ENCODE peak calls at places on chromosome 18, in seven cellular contexts. One of them, this sample, is unnamed. For H3K36me3, the result is how much of the 10 kb centered on the place peaks cover.

GRCh38 chr18:68742206-68742605 is 27.3 kb upstream of the TMX3 start:
- DNase-seq in K562: no peak
- DNase-seq in psoas muscle: no peak
- DNase-seq in IMR-90: no peak
- DNase-seq in A673: peak
- DNase-seq in endodermal cell: no peak
- DNase-seq in cardiac muscle cell: no peak
- DNase-seq in this sample: no peak

GRCh38 chr18:52682260-52682659 is 342.3 kb downstream of the DCC start:
- DNase-seq in K562: no peak
- DNase-seq in psoas muscle: no peak
- DNase-seq in IMR-90: no peak
- DNase-seq in A673: no peak
- DNase-seq in endodermal cell: peak
- DNase-seq in cardiac muscle cell: no peak
- DNase-seq in this sample: no peak

GRCh38 chr18:3839481-3840075 is 389.6 kb downstream of the TGIF1 start:
- DNase-seq in K562: no peak
- DNase-seq in psoas muscle: no peak
- DNase-seq in IMR-90: no peak
- DNase-seq in A673: peak
- DNase-seq in endodermal cell: no peak
- DNase-seq in cardiac muscle cell: no peak
- DNase-seq in this sample: no peak

GRCh38 chr18:44229693-44230108 is 451.0 kb upstream of the SETBP1 start:
- DNase-seq in K562: no peak
- DNase-seq in psoas muscle: peak
- DNase-seq in IMR-90: peak
- DNase-seq in A673: no peak
- DNase-seq in endodermal cell: no peak
- DNase-seq in cardiac muscle cell: peak
- DNase-seq in this sample: peak

GRCh38 chr18:42649636-42650035 is 465.8 kb downstream of the RIT2 start:
- DNase-seq in K562: no peak
- DNase-seq in psoas muscle: no peak
- DNase-seq in IMR-90: no peak
- DNase-seq in A673: no peak
- DNase-seq in endodermal cell: no peak
- DNase-seq in cardiac muscle cell: no peak
- DNase-seq in this sample: no peak

GRCh38 chr18:4510160-4510559 is 55.1 kb upstream of the DLGAP1 start:
- DNase-seq in K562: no peak
- DNase-seq in psoas muscle: no peak
- DNase-seq in IMR-90: no peak
- DNase-seq in A673: no peak
- DNase-seq in endodermal cell: no peak
- DNase-seq in cardiac muscle cell: no peak
- DNase-seq in this sample: no peak

GRCh38 chr18:28063181-28063790 is 113.6 kb downstream of the CDH2 start:
- DNase-seq in K562: no peak
- DNase-seq in psoas muscle: no peak
- DNase-seq in IMR-90: peak
- DNase-seq in A673: peak
- DNase-seq in endodermal cell: no peak
- DNase-seq in cardiac muscle cell: no peak
- DNase-seq in this sample: no peak

GRCh38 chr18:9719421-9719981 is 11.4 kb downstream of the RAB31 start:
- DNase-seq in K562: no peak
- DNase-seq in psoas muscle: no peak
- DNase-seq in IMR-90: peak
- DNase-seq in A673: peak
- DNase-seq in endodermal cell: no peak
- DNase-seq in cardiac muscle cell: no peak
- DNase-seq in this sample: peak

GRCh38 chr18:55186588-55186987 is 227.3 kb upstream of the CCDC68 start:
- DNase-seq in K562: no peak
- DNase-seq in psoas muscle: no peak
- DNase-seq in IMR-90: no peak
- DNase-seq in A673: no peak
- DNase-seq in endodermal cell: no peak
- DNase-seq in cardiac muscle cell: no peak
- DNase-seq in this sample: no peak

GRCh38 chr18:34990571-34990970 is 50.6 kb upstream of the MAPRE2 start:
- DNase-seq in K562: no peak
- DNase-seq in psoas muscle: peak
- DNase-seq in IMR-90: peak
- DNase-seq in A673: no peak
- DNase-seq in endodermal cell: no peak
- DNase-seq in cardiac muscle cell: no peak
- DNase-seq in this sample: no peak

GRCh38 chr18:55420665-55420964 is 167.4 kb downstream of the TCF4 start:
- DNase-seq in K562: no peak
- DNase-seq in psoas muscle: no peak
- DNase-seq in IMR-90: no peak
- DNase-seq in A673: no peak
- DNase-seq in endodermal cell: no peak
- DNase-seq in cardiac muscle cell: no peak
- DNase-seq in this sample: no peak

GRCh38 chr18:74511823-74512222 is 15.7 kb downstream of the CNDP2 start:
- DNase-seq in K562: no peak
- DNase-seq in psoas muscle: no peak
- DNase-seq in IMR-90: no peak
- DNase-seq in A673: no peak
- DNase-seq in endodermal cell: peak
- DNase-seq in cardiac muscle cell: no peak
- DNase-seq in this sample: no peak
- H3K36me3 ChIP-seq in K562: half or more
- H3K36me3 ChIP-seq in psoas muscle: under half
- H3K36me3 ChIP-seq in IMR-90: half or more
- H3K36me3 ChIP-seq in A673: under half
- H3K36me3 ChIP-seq in endodermal cell: half or more
- H3K36me3 ChIP-seq in cardiac muscle cell: under half
- H3K36me3 ChIP-seq in this sample: under half

GRCh38 chr18:74508366-74508765 is 12.2 kb downstream of the CNDP2 start:
- DNase-seq in K562: no peak
- DNase-seq in psoas muscle: no peak
- DNase-seq in IMR-90: no peak
- DNase-seq in A673: no peak
- DNase-seq in endodermal cell: peak
- DNase-seq in cardiac muscle cell: no peak
- DNase-seq in this sample: no peak
- H3K36me3 ChIP-seq in K562: half or more
- H3K36me3 ChIP-seq in psoas muscle: under half
- H3K36me3 ChIP-seq in IMR-90: half or more
- H3K36me3 ChIP-seq in A673: under half
- H3K36me3 ChIP-seq in endodermal cell: half or more
- H3K36me3 ChIP-seq in cardiac muscle cell: under half
- H3K36me3 ChIP-seq in this sample: under half

GRCh38 chr18:32548688-32549087 is 78.0 kb upstream of the GAREM1 start:
- DNase-seq in K562: no peak
- DNase-seq in psoas muscle: no peak
- DNase-seq in IMR-90: no peak
- DNase-seq in A673: peak
- DNase-seq in endodermal cell: peak
- DNase-seq in cardiac muscle cell: peak
- DNase-seq in this sample: no peak

GRCh38 chr18:32542221-32542798 is 71.6 kb upstream of the GAREM1 start:
- DNase-seq in K562: no peak
- DNase-seq in psoas muscle: no peak
- DNase-seq in IMR-90: peak
- DNase-seq in A673: no peak
- DNase-seq in endodermal cell: peak
- DNase-seq in cardiac muscle cell: no peak
- DNase-seq in this sample: no peak

GRCh38 chr18:32550958-32551357 is 80.3 kb upstream of the GAREM1 start:
- DNase-seq in K562: peak
- DNase-seq in psoas muscle: no peak
- DNase-seq in IMR-90: no peak
- DNase-seq in A673: peak
- DNase-seq in endodermal cell: peak
- DNase-seq in cardiac muscle cell: peak
- DNase-seq in this sample: no peak

GRCh38 chr18:32549248-32549842 is 78.7 kb upstream of the GAREM1 start:
- DNase-seq in K562: peak
- DNase-seq in psoas muscle: no peak
- DNase-seq in IMR-90: peak
- DNase-seq in A673: peak
- DNase-seq in endodermal cell: peak
- DNase-seq in cardiac muscle cell: peak
- DNase-seq in this sample: peak

DNA sequence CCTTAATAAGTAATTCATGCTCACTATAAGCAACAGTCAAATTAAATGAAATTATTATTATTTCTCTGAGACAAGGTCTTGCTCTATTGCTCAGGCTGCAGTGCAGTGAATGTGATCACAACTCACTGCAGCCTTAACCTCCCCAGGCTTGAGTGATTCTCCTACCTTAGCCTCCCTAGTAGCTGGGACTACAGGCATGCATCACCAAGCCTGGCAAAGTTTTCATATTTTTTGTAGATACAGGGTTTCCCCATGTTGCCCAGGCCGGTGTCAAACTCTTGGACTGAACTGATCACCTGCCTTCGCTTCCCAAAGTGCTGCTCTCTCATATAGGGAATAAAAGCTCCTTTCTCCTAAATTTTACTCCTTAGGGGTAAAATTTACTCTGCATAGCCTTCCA is 74.9 kb upstream of the GAREM1 start:
- DNase-seq in K562: no peak
- DNase-seq in psoas muscle: no peak
- DNase-seq in IMR-90: no peak
- DNase-seq in A673: no peak
- DNase-seq in endodermal cell: no peak
- DNase-seq in cardiac muscle cell: no peak
- DNase-seq in this sample: no peak
- H3K36me3 ChIP-seq in K562: under half
- H3K36me3 ChIP-seq in psoas muscle: under half
- H3K36me3 ChIP-seq in IMR-90: under half
- H3K36me3 ChIP-seq in A673: under half
- H3K36me3 ChIP-seq in endodermal cell: under half
- H3K36me3 ChIP-seq in cardiac muscle cell: under half
- H3K36me3 ChIP-seq in this sample: under half

GRCh38 chr18:58980991-58981390 is 116.3 kb downstream of the ZNF532 start:
- DNase-seq in K562: no peak
- DNase-seq in psoas muscle: no peak
- DNase-seq in IMR-90: no peak
- DNase-seq in A673: no peak
- DNase-seq in endodermal cell: peak
- DNase-seq in cardiac muscle cell: no peak
- DNase-seq in this sample: no peak
- H3K36me3 ChIP-seq in K562: under half
- H3K36me3 ChIP-seq in psoas muscle: under half
- H3K36me3 ChIP-seq in IMR-90: under half
- H3K36me3 ChIP-seq in A673: under half
- H3K36me3 ChIP-seq in endodermal cell: half or more
- H3K36me3 ChIP-seq in cardiac muscle cell: under half
- H3K36me3 ChIP-seq in this sample: under half

GRCh38 chr18:23541349-23542093 is 38.2 kb downstream of the RMC1 start:
- DNase-seq in K562: no peak
- DNase-seq in psoas muscle: no peak
- DNase-seq in IMR-90: no peak
- DNase-seq in A673: no peak
- DNase-seq in endodermal cell: no peak
- DNase-seq in cardiac muscle cell: peak
- DNase-seq in this sample: no peak
- H3K36me3 ChIP-seq in K562: half or more
- H3K36me3 ChIP-seq in psoas muscle: under half
- H3K36me3 ChIP-seq in IMR-90: half or more
- H3K36me3 ChIP-seq in A673: half or more
- H3K36me3 ChIP-seq in endodermal cell: half or more
- H3K36me3 ChIP-seq in cardiac muscle cell: under half
- H3K36me3 ChIP-seq in this sample: under half

GRCh38 chr18:48942554-48943261 is 8.1 kb downstream of the SMAD7 start:
- DNase-seq in K562: no peak
- DNase-seq in psoas muscle: no peak
- DNase-seq in IMR-90: peak
- DNase-seq in A673: no peak
- DNase-seq in endodermal cell: no peak
- DNase-seq in cardiac muscle cell: peak
- DNase-seq in this sample: no peak

GRCh38 chr18:48943333-48943732 is 7.4 kb downstream of the SMAD7 start:
- DNase-seq in K562: no peak
- DNase-seq in psoas muscle: no peak
- DNase-seq in IMR-90: no peak
- DNase-seq in A673: no peak
- DNase-seq in endodermal cell: no peak
- DNase-seq in cardiac muscle cell: no peak
- DNase-seq in this sample: no peak

GRCh38 chr18:48941672-48942071 is 9.1 kb downstream of the SMAD7 start:
- DNase-seq in K562: no peak
- DNase-seq in psoas muscle: no peak
- DNase-seq in IMR-90: no peak
- DNase-seq in A673: no peak
- DNase-seq in endodermal cell: no peak
- DNase-seq in cardiac muscle cell: no peak
- DNase-seq in this sample: no peak

GRCh38 chr18:48940854-48941531 is 9.8 kb downstream of the SMAD7 start:
- DNase-seq in K562: no peak
- DNase-seq in psoas muscle: no peak
- DNase-seq in IMR-90: peak
- DNase-seq in A673: peak
- DNase-seq in endodermal cell: no peak
- DNase-seq in cardiac muscle cell: no peak
- DNase-seq in this sample: peak

DNA sequence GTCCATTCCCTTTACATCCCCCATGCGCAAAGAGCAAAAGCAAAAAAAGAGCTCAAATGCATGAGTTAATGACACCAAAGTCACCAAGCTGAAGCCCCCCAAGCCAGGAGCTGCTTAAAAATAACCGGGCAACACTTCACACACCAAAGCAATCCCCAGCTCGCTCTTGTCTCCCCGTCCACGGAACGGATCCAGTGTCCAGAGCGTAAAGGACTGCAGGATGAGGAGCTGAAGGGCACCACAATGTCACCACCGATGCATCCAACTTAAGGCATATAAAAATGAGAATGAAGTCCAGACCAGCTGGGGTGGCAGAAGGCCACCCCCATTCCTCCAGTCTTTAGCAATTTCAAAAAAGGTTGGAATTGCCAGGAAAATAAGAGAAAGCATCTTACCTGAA is 8.7 kb downstream of the SMAD7 start:
- DNase-seq in K562: no peak
- DNase-seq in psoas muscle: no peak
- DNase-seq in IMR-90: no peak
- DNase-seq in A673: no peak
- DNase-seq in endodermal cell: no peak
- DNase-seq in cardiac muscle cell: no peak
- DNase-seq in this sample: no peak
- H3K36me3 ChIP-seq in K562: under half
- H3K36me3 ChIP-seq in psoas muscle: under half
- H3K36me3 ChIP-seq in IMR-90: under half
- H3K36me3 ChIP-seq in A673: under half
- H3K36me3 ChIP-seq in endodermal cell: half or more
- H3K36me3 ChIP-seq in cardiac muscle cell: under half
- H3K36me3 ChIP-seq in this sample: under half

GRCh38 chr18:21803495-21803894 is 62.9 kb downstream of the MIB1 start:
- DNase-seq in K562: no peak
- DNase-seq in psoas muscle: no peak
- DNase-seq in IMR-90: peak
- DNase-seq in A673: peak
- DNase-seq in endodermal cell: no peak
- DNase-seq in cardiac muscle cell: no peak
- DNase-seq in this sample: no peak
- H3K36me3 ChIP-seq in K562: half or more
- H3K36me3 ChIP-seq in psoas muscle: under half
- H3K36me3 ChIP-seq in IMR-90: under half
- H3K36me3 ChIP-seq in A673: under half
- H3K36me3 ChIP-seq in endodermal cell: half or more
- H3K36me3 ChIP-seq in cardiac muscle cell: under half
- H3K36me3 ChIP-seq in this sample: under half

GRCh38 chr18:49018553-49018943 is 67.8 kb upstream of the SMAD7 start:
- DNase-seq in K562: no peak
- DNase-seq in psoas muscle: peak
- DNase-seq in IMR-90: no peak
- DNase-seq in A673: no peak
- DNase-seq in endodermal cell: no peak
- DNase-seq in cardiac muscle cell: no peak
- DNase-seq in this sample: no peak
- H3K36me3 ChIP-seq in K562: under half
- H3K36me3 ChIP-seq in psoas muscle: under half
- H3K36me3 ChIP-seq in IMR-90: under half
- H3K36me3 ChIP-seq in A673: under half
- H3K36me3 ChIP-seq in endodermal cell: under half
- H3K36me3 ChIP-seq in cardiac muscle cell: under half
- H3K36me3 ChIP-seq in this sample: under half